ENCODE peak calls at places on chromosomes 2 and 18, in four cellular contexts. B is GM12878, T is HepG2, I is H1. R is an unnamed sample.

GRCh38 chr2:23826771-23827170 is 100.2 kb downstream of the ATAD2B start:
- DNase-seq in I (no peak), B (no peak), T (no peak), R (no peak)

GRCh38 chr18:5197032-5197434 is at the start of gene AKAIN1:
- DNase-seq in T (peak), I (peak), B (no peak), R (peak)

GRCh38 chr2:231394201-231395141 is 1.0 kb upstream of the B3GNT7 start:
- DNase-seq in T (peak), I (peak), B (peak), R (no peak)

GRCh38 chr2:121716126-121716525 is 20.5 kb downstream of the NIFK start:
- DNase-seq in I (no peak), B (no peak), T (no peak), R (no peak)

GRCh38 chr2:159921752-159922404 is 123.9 kb upstream of the CD302 start:
- DNase-seq in I (peak), B (no peak), T (peak), R (peak)

GRCh38 chr2:204177977-204178522 is 241.5 kb downstream of the ICOS start:
- DNase-seq in I (peak), B (peak), T (peak), R (peak)

GRCh38 chr2:64793701-64794100 is 140.0 kb upstream of the SERTAD2 start:
- DNase-seq in B (peak), T (no peak), I (no peak), R (no peak)

GRCh38 chr18:49431563-49431962 is 28.9 kb downstream of the DYM start:
- DNase-seq in T (no peak), I (no peak), B (no peak), R (no peak)

GRCh38 chr18:80245781-80246655 is 1.3 kb downstream of the PARD6G start:
- DNase-seq in B (no peak), T (no peak), I (no peak), R (no peak)

GRCh38 chr2:64538764-64539433 is 14.8 kb downstream of the AFTPH start:
- DNase-seq in I (no peak), B (peak), T (no peak), R (no peak)

GRCh38 chr2:20931346-20931745 is 108.4 kb upstream of the LDAH start:
- DNase-seq in B (no peak), I (no peak), T (no peak), R (no peak)

GRCh38 chr18:27824275-27824674 is 352.7 kb downstream of the CDH2 start:
- DNase-seq in T (no peak), I (no peak), B (no peak), R (no peak)

GRCh38 chr2:161206491-161207032 is 46.3 kb downstream of the TANK start:
- DNase-seq in B (no peak), I (no peak), T (no peak), R (no peak)

GRCh38 chr2:163681765-163682164 is 54.0 kb downstream of the FIGN start:
- DNase-seq in T (no peak), B (no peak), I (no peak), R (no peak)

GRCh38 chr2:126656311-126657145 is 570 bp downstream of the GYPC start:
- DNase-seq in B (no peak), T (no peak), I (peak), R (no peak)

GRCh38 chr2:216606551-216607527 is 26.4 kb upstream of the IGFBP2 start:
- DNase-seq in B (peak), I (peak), T (no peak), R (no peak)

GRCh38 chr18:44411277-44411900 is 269.3 kb upstream of the SETBP1 start:
- DNase-seq in B (no peak), I (no peak), T (no peak), R (no peak)

GRCh38 chr2:203584784-203585183 is 49.7 kb upstream of the RAPH1 start:
- DNase-seq in T (peak), I (no peak), B (no peak), R (no peak)

GRCh38 chr18:59520569-59520968 is 161.5 kb upstream of the LMAN1 start:
- DNase-seq in I (no peak), T (no peak), B (no peak), R (no peak)

GRCh38 chr18:75247601-75248421 is 37.2 kb downstream of the TSHZ1 start:
- DNase-seq in I (no peak), T (peak), B (no peak), R (no peak)

GRCh38 chr18:36302676-36303075 is 5.2 kb downstream of the FHOD3 start:
- DNase-seq in B (no peak), I (no peak), T (no peak), R (no peak)

GRCh38 chr2:20933692-20934091 is 110.2 kb downstream of the APOB start:
- DNase-seq in T (no peak), I (no peak), B (no peak), R (no peak)

GRCh38 chr18:6382968-6383367 is 31.7 kb downstream of the L3MBTL4 start:
- DNase-seq in B (no peak), T (no peak), I (no peak), R (peak)

GRCh38 chr2:20496069-20496468 is 49.2 kb downstream of the RHOB start:
- DNase-seq in I (no peak), T (peak), B (no peak), R (no peak)

GRCh38 chr2:53970095-53970897 is 497 bp downstream of the PSME4 start:
- DNase-seq in I (peak), B (no peak), T (peak), R (peak)

GRCh38 chr2:129732630-129733026 is 246.8 kb upstream of the RAB6C start:
- DNase-seq in I (no peak), T (no peak), B (no peak), R (no peak)

GRCh38 chr2:11615209-11615608 is 54.8 kb downstream of the NTSR2 start:
- DNase-seq in I (no peak), T (no peak), B (no peak), R (no peak)

GRCh38 chr2:172889287-172889686 is 153.6 kb downstream of the RAPGEF4 start:
- DNase-seq in I (no peak), B (no peak), T (no peak), R (no peak)

GRCh38 chr2:147082850-147083522 is 761.8 kb upstream of the ACVR2A start:
- DNase-seq in T (peak), I (peak), B (peak), R (peak)

GRCh38 chr18:46071615-46071893 is 506 bp downstream of the PSTPIP2 start:
- DNase-seq in T (no peak), I (no peak), B (no peak), R (no peak)

GRCh38 chr2:219908538-219908937 is 281.1 kb downstream of the SLC4A3 start:
- DNase-seq in T (no peak), B (no peak), I (no peak), R (no peak)

GRCh38 chr18:54958711-54959625 is at the start of gene CCDC68:
- DNase-seq in B (no peak), I (peak), T (peak), R (no peak)

GRCh38 chr2:12318427-12319057 is 398.2 kb upstream of the TRIB2 start:
- DNase-seq in T (no peak), B (no peak), I (no peak), R (no peak)

GRCh38 chr2:57177176-57177575 is 869.4 kb upstream of the VRK2 start:
- DNase-seq in B (no peak), I (no peak), T (no peak), R (no peak)

GRCh38 chr18:28576941-28577340 is 400.0 kb upstream of the CDH2 start:
- DNase-seq in T (no peak), B (no peak), I (no peak), R (no peak)

GRCh38 chr18:25349926-25350560 is 1.9 kb downstream of the ZNF521 start:
- DNase-seq in B (no peak), T (no peak), I (peak), R (no peak)

GRCh38 chr18:9513971-9514512 is 38.7 kb downstream of the RALBP1 start:
- DNase-seq in B (no peak), T (peak), I (no peak), R (no peak)

GRCh38 chr18:9516437-9517064 is 41.2 kb downstream of the RALBP1 start:
- DNase-seq in I (no peak), T (peak), B (peak), R (no peak)

GRCh38 chr18:9520666-9521065 is 45.4 kb downstream of the RALBP1 start:
- DNase-seq in T (no peak), B (no peak), I (no peak), R (no peak)

GRCh38 chr18:9519431-9519830 is 44.1 kb downstream of the RALBP1 start:
- DNase-seq in I (no peak), T (no peak), B (no peak), R (no peak)

DNA sequence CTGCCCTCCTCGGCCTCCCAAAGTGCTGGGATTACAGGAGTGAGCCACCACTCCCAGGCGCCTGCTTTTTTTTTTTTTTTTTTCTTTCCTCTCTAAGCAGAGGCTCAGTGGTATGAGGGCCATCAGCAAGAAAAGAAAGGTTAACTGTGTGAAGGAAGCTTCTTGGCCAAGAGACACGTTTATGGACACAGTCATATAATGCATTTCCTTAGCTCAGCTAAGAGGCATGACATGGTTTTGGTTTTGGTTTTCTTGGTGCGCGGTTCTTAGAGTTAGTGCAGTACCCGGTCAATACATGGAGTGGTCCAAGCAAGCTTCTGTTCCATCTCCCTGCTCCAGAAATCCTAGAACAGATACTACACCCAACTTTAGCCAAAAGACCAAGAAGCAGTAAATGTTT is 42.6 kb downstream of the RALBP1 start:
- DNase-seq in T (no peak), B (no peak), I (no peak), R (no peak)
- H3K4me3 ChIP-seq in T (no peak), B (no peak), I (no peak), R (no peak)

GRCh38 chr2:72141881-72142742 is 5.5 kb downstream of the CYP26B1 start:
- DNase-seq in T (no peak), I (peak), B (no peak), R (no peak)

GRCh38 chr2:72143441-72144356 is 4.0 kb downstream of the CYP26B1 start:
- DNase-seq in I (peak), B (no peak), T (no peak), R (no peak)

GRCh38 chr2:72144412-72144745 is 3.3 kb downstream of the CYP26B1 start:
- DNase-seq in T (no peak), I (no peak), B (no peak), R (no peak)

GRCh38 chr2:72141032-72141645 is 6.5 kb downstream of the CYP26B1 start:
- DNase-seq in I (no peak), B (no peak), T (no peak), R (no peak)

DNA sequence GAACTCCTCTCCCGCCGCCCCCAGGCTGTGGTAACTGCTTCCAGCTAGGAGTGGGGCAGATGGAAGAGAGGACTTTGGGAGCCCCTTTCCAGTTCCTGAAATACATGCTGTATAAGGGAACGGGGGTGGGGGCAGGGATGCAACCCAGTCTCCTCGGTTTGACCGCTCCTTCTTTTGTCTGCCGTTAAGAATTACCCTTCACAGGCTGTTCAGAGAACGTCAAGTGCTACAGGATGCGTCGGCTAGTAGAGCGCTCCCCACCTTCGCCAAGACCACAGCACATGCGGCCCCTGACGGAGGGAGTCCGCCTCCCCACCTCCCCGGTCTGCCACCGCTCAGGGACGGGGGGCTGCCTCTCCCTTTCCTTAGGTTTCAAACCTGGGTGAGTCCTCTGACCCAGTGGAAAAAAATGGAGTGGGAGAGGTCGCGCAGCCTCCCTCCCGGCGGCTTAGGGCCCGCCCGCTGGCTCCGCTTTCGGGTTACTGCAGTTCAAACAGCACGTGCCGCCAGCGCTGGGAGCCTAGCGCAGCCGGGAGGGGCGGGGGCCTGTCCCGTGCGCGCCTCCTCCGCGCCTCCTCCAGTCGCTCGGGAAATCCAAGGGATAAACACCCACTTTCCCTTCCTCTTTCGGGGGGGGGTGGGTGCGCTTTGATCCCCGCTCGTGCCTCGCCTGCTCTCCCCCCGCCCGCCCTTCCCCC is 4.8 kb downstream of the CYP26B1 start:
- DNase-seq in B (no peak), T (no peak), I (no peak), R (no peak)
- TF ChIP-seq SUZ12 in B (no peak), T (no peak), I (peak), R (no peak)

DNA sequence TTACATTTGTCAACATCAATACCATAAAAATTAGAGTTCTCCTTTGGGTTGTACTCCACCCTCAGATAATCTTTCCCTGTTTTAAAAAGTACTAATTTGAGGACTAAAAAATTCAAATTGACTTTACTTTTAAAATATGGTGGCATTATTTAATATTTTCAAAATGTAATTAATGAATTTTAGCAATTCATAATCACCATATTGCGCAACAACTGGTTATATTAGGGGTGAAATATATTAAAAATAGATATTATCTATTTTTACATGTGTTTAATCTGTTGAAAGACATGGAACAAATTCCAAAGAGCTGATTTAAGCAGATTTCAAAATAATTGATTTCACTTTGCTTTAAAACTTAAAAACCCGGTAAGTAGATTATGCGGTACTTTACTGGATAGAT is 236.6 kb upstream of the NOL4 start:
- DNase-seq in B (no peak), T (no peak), I (no peak), R (no peak)
- TF ChIP-seq YY1 in B (no peak), T (no peak), I (no peak), R (no peak)

GRCh38 chr18:62590799-62591640 is 68.2 kb downstream of the ZCCHC2 start:
- DNase-seq in I (no peak), B (no peak), T (no peak), R (no peak)

GRCh38 chr18:62596145-62597005 is 73.5 kb downstream of the ZCCHC2 start:
- DNase-seq in I (peak), B (no peak), T (no peak), R (no peak)
- H3K4me3 ChIP-seq in I (peak), B (no peak), T (peak), R (peak)

DNA sequence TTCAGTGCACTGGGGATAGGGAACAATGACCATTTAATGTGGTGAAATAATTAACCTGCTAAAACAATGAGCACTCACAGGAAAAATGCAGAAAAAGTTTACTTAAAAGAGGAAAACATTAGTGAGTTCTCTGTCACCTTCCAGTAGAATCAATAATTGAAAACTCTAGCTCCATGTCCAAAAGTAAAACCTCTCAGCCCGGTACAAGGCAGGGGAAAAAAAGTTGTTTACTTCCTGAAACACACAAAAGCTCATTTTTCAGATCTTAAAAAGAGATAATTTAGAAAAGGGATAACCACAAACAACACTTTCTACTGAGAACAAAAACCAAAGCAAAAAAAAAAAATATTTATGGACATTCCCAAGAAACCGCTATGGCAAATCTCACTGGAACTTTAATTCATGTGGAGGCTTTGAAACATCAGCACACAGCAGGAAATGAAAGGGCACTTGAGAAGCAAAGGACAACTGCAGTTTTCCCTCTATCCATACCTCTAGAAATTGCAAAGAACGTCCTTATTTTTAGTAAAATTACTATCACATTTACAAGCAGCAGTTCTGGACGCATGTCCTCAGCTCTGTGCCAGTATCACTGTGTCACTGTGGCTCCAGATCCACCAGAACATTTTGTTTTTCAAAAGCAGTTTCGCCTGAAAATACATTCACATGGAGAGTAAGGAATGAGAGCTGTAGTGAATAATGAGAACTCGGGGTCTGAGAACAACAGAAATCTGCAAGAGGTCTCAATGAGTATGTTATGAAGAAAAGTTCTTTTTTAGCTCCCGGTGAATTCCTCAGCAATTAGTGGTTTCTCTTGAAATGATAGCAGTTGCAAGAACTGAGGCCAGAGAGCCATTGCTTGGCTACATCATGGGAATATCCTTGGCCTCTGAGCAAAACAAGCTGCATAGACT is 44.7 kb upstream of the DNAH7 start:
- DNase-seq in T (no peak), B (no peak), I (no peak), R (no peak)
- TF ChIP-seq SUZ12 in T (no peak), B (no peak), I (no peak), R (no peak)

GRCh38 chr2:46350030-46350699 is 53.0 kb downstream of the EPAS1 start:
- DNase-seq in T (no peak), B (no peak), I (no peak), R (no peak)

GRCh38 chr2:46349115-46349547 is 51.9 kb downstream of the EPAS1 start:
- DNase-seq in T (peak), I (no peak), B (no peak), R (no peak)

GRCh38 chr2:46352621-46353020 is 55.4 kb downstream of the EPAS1 start:
- DNase-seq in I (no peak), T (no peak), B (no peak), R (no peak)

GRCh38 chr2:46353509-46353908 is 56.3 kb downstream of the EPAS1 start:
- DNase-seq in B (no peak), T (no peak), I (no peak), R (no peak)

GRCh38 chr2:46351388-46352141 is 54.4 kb downstream of the EPAS1 start:
- DNase-seq in I (no peak), T (no peak), B (no peak), R (no peak)
- TF ChIP-seq YY1 in I (no peak), T (no peak), B (no peak), R (no peak)

GRCh38 chr2:130963058-130963848 is 126.5 kb downstream of the ARHGEF4 start:
- DNase-seq in B (no peak), I (peak), T (no peak), R (no peak)
- H3K4me3 ChIP-seq in B (no peak), I (peak), T (no peak), R (peak)

GRCh38 chr2:73028841-73029240 is 42.7 kb downstream of the SFXN5 start:
- DNase-seq in B (no peak), I (no peak), T (no peak), R (no peak)
- TF ChIP-seq SUZ12 in B (no peak), I (no peak), T (no peak), R (no peak)

GRCh38 chr18:24300703-24301102 is 96.9 kb downstream of the OSBPL1A start:
- DNase-seq in B (no peak), T (no peak), I (no peak), R (no peak)

GRCh38 chr18:24293254-24293653 is 104.4 kb downstream of the OSBPL1A start:
- DNase-seq in I (peak), B (no peak), T (no peak), R (no peak)

GRCh38 chr18:24296273-24296672 is 101.4 kb downstream of the OSBPL1A start:
- DNase-seq in I (no peak), T (no peak), B (no peak), R (no peak)
- TF ChIP-seq YY1 in I (no peak), T (no peak), B (no peak), R (no peak)

DNA sequence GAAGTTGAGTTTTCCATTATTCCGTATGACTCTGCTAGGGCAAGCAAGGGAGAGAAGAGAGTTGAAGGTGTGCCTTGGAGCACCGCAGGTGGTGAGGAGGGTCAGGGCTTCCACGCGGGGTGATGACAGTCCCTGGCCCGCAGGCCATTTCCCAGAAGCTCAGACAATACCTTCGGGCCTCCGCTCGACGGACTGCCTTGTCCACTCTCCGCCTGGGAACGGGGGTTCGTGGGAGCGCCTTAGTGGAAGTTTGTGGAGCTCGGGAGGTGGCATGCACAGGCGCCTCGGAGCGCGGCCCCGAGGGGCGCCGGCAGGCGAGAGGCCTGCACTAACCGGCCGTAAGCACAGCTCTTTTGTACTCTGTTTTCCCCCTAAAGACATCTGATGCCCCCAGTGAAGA is 69.8 kb downstream of the ARHGEF33 start:
- DNase-seq in B (no peak), T (no peak), I (peak), R (no peak)
- H3K4me3 ChIP-seq in B (no peak), T (no peak), I (no peak), R (no peak)

R was measured in NT2/D1.